ENCODE peak calls at places on chromosomes 1 and 21, in four cellular contexts. D is Daoy, O is T-helper 2 cell, F is WTC11. Y is an unnamed sample.

GRCh38 chr1:93338426-93338825 is 7.3 kb upstream of the DR1 start:
- DNase-seq in D (peak; percentile 93), O (no peak), F (no peak), Y (no peak)

GRCh38 chr21:41953249-41953830 is 478 bp downstream of the C2CD2 start:
- DNase-seq in D (no peak), O (no peak), F (peak; percentile 24), Y (no peak)

GRCh38 chr1:13921190-13921589 is 221.2 kb downstream of the PRDM2 start:
- DNase-seq in D (no peak), O (no peak), F (no peak), Y (no peak)

GRCh38 chr1:37034301-37035013 is at the start of gene GRIK3:
- DNase-seq in D (peak; percentile 37), O (no peak), F (peak; percentile 62), Y (no peak)

GRCh38 chr1:192835116-192835515 is 26.3 kb downstream of the RGS2 start:
- DNase-seq in D (no peak), O (no peak), F (no peak), Y (no peak)

GRCh38 chr21:14569868-14570267 is 23.8 kb upstream of the SAMSN1 start:
- DNase-seq in D (no peak), O (no peak), F (no peak), Y (no peak)

GRCh38 chr1:118947003-118947765 is 41.0 kb downstream of the TBX15 start:
- DNase-seq in D (no peak), O (no peak), F (no peak), Y (no peak)

GRCh38 chr1:118618618-118619340 is 369.4 kb downstream of the TBX15 start:
- DNase-seq in D (no peak), O (no peak), F (no peak), Y (no peak)

GRCh38 chr1:36765785-36766300 is 268.5 kb downstream of the GRIK3 start:
- DNase-seq in D (no peak), O (no peak), F (no peak), Y (no peak)

GRCh38 chr1:230385173-230385480 is 41.0 kb downstream of the PGBD5 start:
- DNase-seq in D (no peak), O (no peak), F (no peak), Y (no peak)